ENCODE peak calls at places on chromosomes 11 and 22, in seven cellular contexts. O is body of pancreas, R is vagina, G is left lung, V is fibroblast of lung, Y is GM23248, X is mammary epithelial cell. Q is an unnamed sample.

GRCh38 chr11:119153049-119153818 is 4.4 kb downstream of the ABCG4 start:
- DNase-seq in O (no peak), R (no peak), G (no peak), V (no peak), Y (peak; percentile 17), X (no peak), Q (no peak)

GRCh38 chr11:135006800-135007199 is 594.8 kb upstream of the B3GAT1 start:
- DNase-seq in O (no peak), R (no peak), G (no peak), V (no peak), Y (no peak), X (no peak), Q (no peak)

GRCh38 chr22:27065259-27065658 is 407.9 kb downstream of the MIAT start:
- DNase-seq in O (no peak), R (no peak), G (no peak), V (no peak), Y (no peak), X (no peak), Q (no peak)

GRCh38 chr11:14223636-14224035 is 135.3 kb downstream of the RRAS2 start:
- DNase-seq in O (no peak), R (no peak), G (no peak), V (no peak), Y (no peak), X (no peak), Q (no peak)

GRCh38 chr22:39220897-39221850 is 23.6 kb downstream of the PDGFB start:
- DNase-seq in O (no peak), R (no peak), G (no peak), V (peak; percentile 73), Y (peak; percentile 69), X (peak; percentile 66), Q (peak; percentile 31)

GRCh38 chr11:19903620-19904069 is 191.0 kb downstream of the NAV2 start:
- DNase-seq in O (peak; percentile 85), R (no peak), G (peak; percentile 70), V (peak; percentile 84), Y (peak; percentile 84), X (peak; percentile 58), Q (peak; percentile 68)

GRCh38 chr11:44877908-44878459 is 72.7 kb downstream of the TP53I11 start:
- DNase-seq in O (no peak), R (no peak), G (no peak), V (no peak), Y (no peak), X (no peak), Q (no peak)

GRCh38 chr11:65208785-65209710 is 27.3 kb downstream of the CAPN1 start:
- DNase-seq in O (no peak), R (no peak), G (no peak), V (no peak), Y (no peak), X (no peak), Q (no peak)

GRCh38 chr11:134561348-134561720 is 149.3 kb upstream of the B3GAT1 start:
- DNase-seq in O (no peak), R (peak; percentile 25), G (no peak), V (no peak), Y (no peak), X (no peak), Q (no peak)

GRCh38 chr22:43275545-43275981 is 67.6 kb downstream of the SCUBE1 start:
- DNase-seq in O (no peak), R (no peak), G (no peak), V (no peak), Y (no peak), X (peak; percentile 73), Q (no peak)

GRCh38 chr11:121890377-121890776 is 225.6 kb downstream of the BLID start:
- DNase-seq in O (no peak), R (no peak), G (no peak), V (peak; percentile 73), Y (peak; percentile 78), X (peak; percentile 83), Q (no peak)

GRCh38 chr22:45101828-45102227 is 61.9 kb upstream of the NUP50 start:
- DNase-seq in O (peak; percentile 29), R (no peak), G (peak; percentile 76), V (peak; percentile 76), Y (peak; percentile 79), X (peak; percentile 15), Q (peak; percentile 55)

GRCh38 chr22:30253205-30253852 is 6.8 kb upstream of the LIF start:
- DNase-seq in O (peak; percentile 80), R (no peak), G (no peak), V (peak; percentile 82), Y (peak; percentile 37), X (no peak), Q (no peak)

DNA sequence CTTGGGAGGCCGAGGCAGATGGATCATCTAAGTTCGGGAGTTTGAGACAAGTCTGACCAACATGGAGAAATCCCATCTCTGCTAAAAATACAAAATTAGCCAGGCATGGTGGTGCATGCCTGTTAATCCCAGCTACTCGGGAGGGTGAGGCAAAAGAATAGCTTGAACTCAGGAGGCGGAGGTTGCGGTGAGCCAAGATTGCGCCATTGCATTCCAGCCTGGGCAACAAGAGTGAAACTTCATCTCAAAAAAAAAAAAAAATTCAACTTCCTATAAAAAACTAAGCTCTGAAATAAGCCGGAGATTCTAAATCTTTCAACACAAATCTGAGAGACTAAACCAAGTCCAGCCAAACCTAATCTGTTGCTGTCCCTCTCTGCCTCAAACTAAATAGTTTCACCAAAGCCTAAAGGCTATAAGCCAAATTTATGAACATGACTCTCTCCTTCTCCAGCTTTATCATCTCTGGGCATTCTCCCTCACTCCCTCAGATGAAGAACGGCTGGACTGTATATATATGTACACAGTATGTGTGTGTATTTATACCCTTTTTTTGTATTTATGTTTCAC is 3.7 kb downstream of the CLNS1A start:
- DNase-seq in O (no peak), R (no peak), G (peak; percentile 37), V (peak; percentile 27), Y (no peak), X (no peak), Q (peak; percentile 58)
- H3K4me1 ChIP-seq in O (peaks cover 22% of the 10 kb centered on the region), R (peaks cover 29% of the 10 kb centered on the region), G (peaks cover 6% of the 10 kb centered on the region), V (no peaks in the 10 kb centered on the region), Y (peaks cover 8% of the 10 kb centered on the region), X (no peaks in the 10 kb centered on the region), Q (peaks cover 36% of the 10 kb centered on the region)

GRCh38 chr11:36358436-36358835 is 62.3 kb downstream of the PRR5L start:
- DNase-seq in O (no peak), R (no peak), G (no peak), V (no peak), Y (no peak), X (no peak), Q (no peak)
- H3K4me1 ChIP-seq in O (no peaks in the 10 kb centered on the region), R (peaks cover 37% of the 10 kb centered on the region), G (no peaks in the 10 kb centered on the region), V (no peaks in the 10 kb centered on the region), Y (peaks cover 57% of the 10 kb centered on the region), X (peaks cover 41% of the 10 kb centered on the region), Q (peaks cover 18% of the 10 kb centered on the region)

GRCh38 chr11:128830290-128830813 is 36.7 kb downstream of the KCNJ1 start:
- DNase-seq in O (no peak), R (no peak), G (no peak), V (no peak), Y (no peak), X (no peak), Q (no peak)
- H3K4me1 ChIP-seq in O (peaks cover 14% of the 10 kb centered on the region), R (no peaks in the 10 kb centered on the region), G (no peaks in the 10 kb centered on the region), V (no peaks in the 10 kb centered on the region), Y (peaks cover 5% of the 10 kb centered on the region), X (peaks cover 6% of the 10 kb centered on the region), Q (peaks cover 40% of the 10 kb centered on the region)

GRCh38 chr11:128586689-128587088 is 669 bp downstream of the ETS1 start:
- DNase-seq in O (no peak), R (no peak), G (no peak), V (no peak), Y (no peak), X (no peak), Q (no peak)
- H3K4me1 ChIP-seq in O (peaks cover 5% of the 10 kb centered on the region), R (peaks cover 2% of the 10 kb centered on the region), G (no peaks in the 10 kb centered on the region), V (peaks cover 2% of the 10 kb centered on the region), Y (peaks cover 21% of the 10 kb centered on the region), X (peaks cover 19% of the 10 kb centered on the region), Q (peaks cover 14% of the 10 kb centered on the region)

GRCh38 chr22:31275576-31275975 is 16.7 kb downstream of the PIK3IP1 start:
- DNase-seq in O (no peak), R (no peak), G (no peak), V (no peak), Y (no peak), X (no peak), Q (no peak)
- H3K4me1 ChIP-seq in O (peaks cover 9% of the 10 kb centered on the region), R (peaks cover 4% of the 10 kb centered on the region), G (no peaks in the 10 kb centered on the region), V (no peaks in the 10 kb centered on the region), Y (no peaks in the 10 kb centered on the region), X (no peaks in the 10 kb centered on the region), Q (peaks cover 34% of the 10 kb centered on the region)

GRCh38 chr11:1339066-1339675 is 29.7 kb upstream of the TOLLIP start:
- DNase-seq in O (no peak), R (peak; percentile 20), G (no peak), V (peak; percentile 21), Y (peak; percentile 17), X (no peak), Q (no peak)
- H3K4me1 ChIP-seq in O (peaks cover 10% of the 10 kb centered on the region), R (peaks cover 14% of the 10 kb centered on the region), G (peaks cover 8% of the 10 kb centered on the region), V (no peaks in the 10 kb centered on the region), Y (peaks cover 5% of the 10 kb centered on the region), X (peaks cover 8% of the 10 kb centered on the region), Q (peaks cover 13% of the 10 kb centered on the region)

DNA sequence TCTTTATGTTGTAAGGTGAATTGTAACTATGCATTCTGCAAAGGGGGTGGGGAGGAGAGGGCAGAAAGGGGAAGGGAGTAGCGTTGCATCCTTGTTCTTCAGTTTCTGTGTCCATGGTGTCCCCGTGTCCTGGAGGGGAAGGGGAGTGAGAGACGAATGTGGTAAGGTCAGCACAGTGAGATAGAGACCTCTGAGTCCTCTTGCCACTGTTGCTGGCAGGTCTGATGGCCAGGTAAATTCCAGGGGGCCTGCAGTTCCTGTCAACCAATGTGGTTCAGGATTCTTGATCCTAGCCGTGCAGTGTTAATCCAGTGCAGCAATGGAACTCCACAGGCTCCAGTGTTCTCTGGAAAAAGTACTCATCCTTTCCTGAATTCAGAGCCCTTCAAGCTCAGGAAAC is 14.6 kb upstream of the ADSL start:
- DNase-seq in O (no peak), R (no peak), G (no peak), V (no peak), Y (no peak), X (no peak), Q (no peak)
- H3K4me1 ChIP-seq in O (peaks cover 5% of the 10 kb centered on the region), R (peaks cover 10% of the 10 kb centered on the region), G (no peaks in the 10 kb centered on the region), V (peaks cover 9% of the 10 kb centered on the region), Y (no peaks in the 10 kb centered on the region), X (no peaks in the 10 kb centered on the region), Q (peaks cover 23% of the 10 kb centered on the region)

GRCh38 chr11:69302447-69302846 is 8.5 kb downstream of the MYEOV start:
- DNase-seq in O (no peak), R (no peak), G (no peak), V (no peak), Y (no peak), X (no peak), Q (no peak)
- H3K4me1 ChIP-seq in O (peaks cover 29% of the 10 kb centered on the region), R (peaks cover 41% of the 10 kb centered on the region), G (peaks cover 24% of the 10 kb centered on the region), V (peaks cover 46% of the 10 kb centered on the region), Y (peaks cover 49% of the 10 kb centered on the region), X (peaks cover 52% of the 10 kb centered on the region), Q (peaks cover 38% of the 10 kb centered on the region)

DNA sequence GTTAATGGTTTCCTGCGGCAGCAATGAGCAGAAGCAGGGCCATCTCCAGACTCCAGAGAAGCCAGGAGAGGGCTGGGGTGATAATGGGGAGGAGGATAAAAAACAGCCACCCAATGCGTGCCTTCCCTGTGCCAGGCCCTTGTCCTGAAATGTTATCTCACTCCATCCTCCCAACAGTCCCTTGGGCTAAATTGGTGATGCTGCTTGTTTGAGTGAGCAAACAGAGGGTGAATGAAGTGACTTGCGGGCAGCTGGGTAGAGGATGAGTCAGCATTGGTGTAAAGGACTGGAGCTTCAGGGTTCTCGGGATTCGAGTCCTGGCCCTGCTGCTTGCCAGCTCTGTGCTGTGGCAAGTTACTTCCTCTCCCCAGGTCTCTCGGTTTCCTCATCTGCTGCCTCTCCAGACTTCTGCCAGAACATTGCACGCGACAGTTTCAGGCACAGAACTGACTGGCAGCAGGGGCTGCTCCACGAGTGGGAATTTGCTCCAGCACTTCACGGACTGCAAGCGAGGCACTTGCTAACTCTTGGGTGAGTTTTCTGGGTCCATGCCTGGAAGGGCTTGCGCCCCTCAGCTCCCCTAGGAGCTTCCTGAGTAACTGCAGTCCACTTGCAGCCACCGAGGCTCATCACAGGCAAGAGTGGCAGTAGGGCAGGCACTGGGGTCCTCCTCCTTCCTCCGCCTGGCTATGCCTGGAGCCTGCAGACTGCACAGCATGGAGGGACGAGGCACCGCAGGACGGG is at the start of gene P2RY6:
- DNase-seq in O (no peak), R (no peak), G (peak; percentile 71), V (peak; percentile 36), Y (peak; percentile 73), X (peak; percentile 80), Q (peak; percentile 62)
- H3K4me1 ChIP-seq in O (no peaks in the 10 kb centered on the region), R (no peaks in the 10 kb centered on the region), G (peaks cover 12% of the 10 kb centered on the region), V (no peaks in the 10 kb centered on the region), Y (no peaks in the 10 kb centered on the region), X (peaks cover 13% of the 10 kb centered on the region), Q (peaks cover 22% of the 10 kb centered on the region)

Q was measured in lower lobe of right lung.